ENCODE peak calls at places on chromosomes 3 and 15, in four cellular contexts. S is neuronal stem cell, K is IMR-90, L is mesendoderm. Q is an unnamed sample.

GRCh38 chr3:14305321-14305720 is 97.1 kb upstream of the SLC6A6 start:
- DNase-seq in K (no peak), L (no peak), S (no peak), Q (no peak)

GRCh38 chr3:129001101-129001816 is at the start of gene EFCC1:
- DNase-seq in S (peak), L (peak), K (no peak), Q (peak)

GRCh38 chr3:47513125-47513929 is at the start of gene ELP6:
- DNase-seq in S (peak), L (peak), K (peak), Q (peak)

GRCh38 chr15:80489030-80489594 is 84.9 kb downstream of the ARNT2 start:
- DNase-seq in L (no peak), S (no peak), K (peak), Q (no peak)

GRCh38 chr3:17079933-17080332 is 195.2 kb downstream of the PLCL2 start:
- DNase-seq in K (no peak), L (no peak), S (no peak), Q (no peak)

GRCh38 chr3:66041116-66041515 is 2.4 kb upstream of the MAGI1 start:
- DNase-seq in L (no peak), S (no peak), K (peak), Q (no peak)

GRCh38 chr3:62445267-62445666 is 71.9 kb upstream of the FEZF2 start:
- DNase-seq in K (peak), L (peak), S (no peak), Q (no peak)

GRCh38 chr3:32176989-32177701 is 61.3 kb upstream of the CMTM8 start:
- DNase-seq in L (peak), S (peak), K (peak), Q (peak)

GRCh38 chr15:69704229-69704628 is 251.6 kb downstream of the RPLP1 start:
- DNase-seq in K (peak), S (no peak), L (no peak), Q (no peak)

GRCh38 chr15:23422946-23423708 is 23.9 kb downstream of the GOLGA6L2 start:
- DNase-seq in L (no peak), S (no peak), K (no peak), Q (no peak)

GRCh38 chr3:169722715-169723114 is 42.1 kb downstream of the TERC start:
- DNase-seq in S (no peak), K (no peak), L (no peak), Q (no peak)

GRCh38 chr15:89500397-89501270 is 4.3 kb upstream of the RHCG start:
- DNase-seq in L (no peak), S (no peak), K (no peak), Q (peak)

GRCh38 chr3:10007126-10007782 is 19.0 kb upstream of the FANCD2 start:
- DNase-seq in K (no peak), L (no peak), S (no peak), Q (no peak)

GRCh38 chr3:10010546-10011465 is 15.4 kb upstream of the FANCD2 start:
- DNase-seq in K (peak), L (peak), S (peak), Q (peak)

GRCh38 chr3:10006048-10006761 is 19.6 kb upstream of the EMC3 start:
- DNase-seq in S (no peak), K (no peak), L (no peak), Q (no peak)

GRCh38 chr3:10006762-10007090 is 19.5 kb upstream of the FANCD2 start:
- DNase-seq in S (no peak), K (no peak), L (no peak), Q (no peak)

DNA sequence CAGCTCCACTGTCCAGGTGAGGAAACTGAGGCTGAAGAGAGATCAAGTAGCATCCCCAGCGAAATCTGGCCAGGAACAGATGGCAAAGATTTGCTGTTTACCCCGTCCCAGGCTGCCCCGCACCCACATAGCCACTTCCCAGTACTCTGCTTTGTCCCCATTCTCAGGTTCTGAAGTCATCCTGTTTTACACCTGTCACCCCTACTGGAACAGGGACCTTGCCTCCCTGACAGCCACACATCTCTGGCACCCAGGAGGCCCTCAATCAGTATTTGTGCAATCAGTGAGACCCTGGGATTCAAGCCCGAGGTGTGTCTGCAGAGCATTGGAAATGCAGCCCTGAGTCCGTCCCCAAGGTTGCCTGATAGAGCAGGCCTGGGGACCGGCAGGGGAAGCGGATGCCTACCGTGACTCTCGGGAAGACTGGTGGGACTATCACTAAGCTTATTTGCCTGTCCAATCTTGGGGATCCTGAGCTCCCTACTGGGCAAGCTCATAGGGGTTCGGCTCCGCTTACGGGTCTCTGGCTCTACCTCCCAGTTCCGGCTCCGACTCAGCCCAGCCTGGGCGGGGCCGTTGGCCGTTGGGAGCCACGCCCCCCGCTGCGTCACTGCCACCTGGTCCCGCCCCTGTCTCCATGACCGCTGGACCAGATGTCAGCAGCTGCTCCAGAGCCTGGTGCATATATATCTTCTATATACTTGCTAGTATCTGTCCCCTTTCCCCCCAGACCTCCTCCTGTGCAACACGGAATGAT is 17.5 kb upstream of the FANCD2 start:
- DNase-seq in L (peak), S (peak), K (peak), Q (peak)
- H4K8ac ChIP-seq in L (no peak), S (no peak), K (no peak), Q (no peak)

GRCh38 chr15:73981761-73982222 is 10.3 kb downstream of the STOML1 start:
- DNase-seq in K (no peak), S (no peak), L (no peak), Q (no peak)
- H4K8ac ChIP-seq in K (peak), S (no peak), L (no peak), Q (no peak)

GRCh38 chr3:134029734-134030381 is at the start of gene SLCO2A1:
- DNase-seq in K (peak), L (peak), S (peak), Q (peak)
- H4K8ac ChIP-seq in K (no peak), L (no peak), S (no peak), Q (no peak)

GRCh38 chr3:133542871-133543270 is 30.6 kb upstream of the CDV3 start:
- DNase-seq in S (no peak), K (no peak), L (no peak), Q (no peak)

GRCh38 chr3:133548090-133548489 is 25.4 kb upstream of the CDV3 start:
- DNase-seq in L (no peak), K (peak), S (no peak), Q (no peak)

GRCh38 chr3:133549565-133549964 is 23.9 kb upstream of the CDV3 start:
- DNase-seq in L (no peak), S (no peak), K (no peak), Q (no peak)

GRCh38 chr3:133547432-133548041 is 25.9 kb upstream of the CDV3 start:
- DNase-seq in L (peak), K (peak), S (no peak), Q (peak)
- H4K8ac ChIP-seq in L (no peak), K (peak), S (no peak), Q (no peak)

DNA sequence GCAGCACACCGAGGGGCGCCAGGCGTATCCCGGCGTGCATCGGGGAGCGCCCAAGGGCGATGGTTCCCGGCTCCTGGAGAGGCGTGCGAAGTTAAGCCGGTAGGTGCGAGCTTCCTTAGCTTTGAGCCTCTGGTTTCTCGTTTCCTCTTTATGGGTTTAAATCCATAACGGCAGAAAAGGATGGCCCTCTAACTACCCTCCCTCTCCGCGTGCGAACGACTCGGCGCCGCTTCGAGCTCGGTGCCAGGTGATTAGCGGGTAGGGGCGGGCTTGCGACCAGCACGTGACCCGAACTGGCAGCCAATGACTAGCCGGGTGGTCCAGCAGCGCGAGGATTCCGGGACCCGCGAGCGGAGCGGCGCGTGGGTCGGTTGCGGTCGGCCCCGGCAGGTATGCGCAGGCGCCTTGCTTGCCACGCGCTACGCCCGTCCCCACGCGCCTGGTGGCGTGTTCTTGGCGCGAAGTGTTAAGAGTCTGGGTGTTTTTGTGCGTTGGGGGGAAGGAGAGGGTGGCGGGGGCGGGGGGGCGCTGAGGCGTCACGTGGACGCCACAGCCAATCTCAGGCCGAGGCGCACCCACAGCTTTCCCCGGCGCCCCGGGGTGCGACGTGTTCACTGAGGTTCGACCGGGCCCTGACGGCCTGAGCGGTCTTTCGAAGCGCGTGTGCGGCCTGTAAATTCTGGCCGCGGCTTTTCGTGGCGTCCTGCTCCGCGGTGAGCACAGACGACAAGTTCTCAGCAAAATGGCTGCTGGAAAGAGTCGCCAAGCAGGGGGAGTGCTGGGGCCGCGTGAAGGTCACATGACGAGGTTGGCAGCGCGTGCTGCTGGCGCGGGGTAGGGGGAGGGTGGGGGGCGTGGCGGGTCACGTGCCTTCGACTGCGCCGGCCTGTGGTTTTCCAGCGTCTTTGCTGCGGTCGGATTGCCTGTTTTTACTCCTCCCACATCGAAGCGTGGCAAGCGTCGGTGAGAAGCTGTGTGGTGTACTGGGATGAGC is 38.7 kb upstream of the MGA start:
- DNase-seq in K (peak), L (peak), S (peak), Q (peak)
- H4K8ac ChIP-seq in K (peak), L (no peak), S (peak), Q (no peak)

DNA sequence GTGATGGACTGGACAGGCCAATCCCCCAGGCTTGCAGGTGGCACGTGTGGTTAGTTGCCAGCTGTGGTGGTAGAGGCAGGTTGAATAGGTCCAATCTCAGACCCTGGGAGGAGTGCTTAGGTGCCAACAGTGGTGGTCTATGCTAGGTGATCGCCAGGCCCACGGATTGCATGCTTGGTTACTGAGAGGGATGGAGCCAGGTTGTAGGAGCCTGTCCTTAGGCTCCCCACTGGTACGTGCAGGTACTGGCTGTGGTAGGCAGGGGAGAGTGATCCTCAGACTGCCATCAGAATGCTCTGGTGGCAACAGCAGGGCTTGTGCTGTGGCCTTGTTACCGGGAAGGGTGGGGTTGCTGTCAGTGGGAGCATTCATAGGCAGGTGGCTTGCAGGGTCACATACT is 44.7 kb downstream of the NCK1 start:
- DNase-seq in S (no peak), K (no peak), L (no peak), Q (no peak)
- H4K8ac ChIP-seq in S (no peak), K (no peak), L (no peak), Q (no peak)

GRCh38 chr3:71103430-71103881 is 480.1 kb downstream of the FOXP1 start:
- DNase-seq in S (no peak), K (peak), L (no peak), Q (no peak)
- H4K8ac ChIP-seq in S (no peak), K (peak), L (no peak), Q (no peak)